ENCODE peak calls at places on chromosome 19, in seven cellular contexts. Q is activated CD8-positive, alpha-beta memory T cell treated with anti-CD3 and anti-CD28 coated beads, Interleukin-2, amount 10 ng/mL, durations not matched to agents 7 days and 5 days; E is AG10803; Y is iPS DF 6.9; N is GM12878; D is iPS DF 19.7; P is AG04449. O is an unnamed sample.

GRCh38 chr19:55697069-55697440 is 22.0 kb downstream of the EPN1 start:
- DNase-seq in D (no peak), P (no peak), Y (no peak), Q (no peak), N (no peak), E (no peak), O (no peak)

GRCh38 chr19:39307822-39308530 is 11.8 kb downstream of the IFNL1 start:
- DNase-seq in E (no peak), P (no peak), D (no peak), N (no peak), Q (no peak), Y (no peak), O (peak; percentile 77)

GRCh38 chr19:11482384-11483050 is 1.7 kb upstream of the ELAVL3 start:
- DNase-seq in D (no peak), N (peak; percentile 50), Q (peak; percentile 91), Y (no peak), E (peak; percentile 71), P (peak; percentile 9), O (peak; percentile 95)

GRCh38 chr19:4009990-4010807 is 2.7 kb downstream of the PIAS4 start:
- DNase-seq in N (no peak), Q (no peak), E (peak; percentile 15), D (no peak), P (no peak), Y (no peak), O (no peak)

GRCh38 chr19:24140099-24140498 is 53.1 kb downstream of the ZNF254 start:
- DNase-seq in P (no peak), E (peak; percentile 71), Q (no peak), Y (no peak), D (no peak), N (no peak), O (no peak)

GRCh38 chr19:19034204-19034624 is 811 bp downstream of the ARMC6 start:
- DNase-seq in P (no peak), N (peak; percentile 51), D (peak; percentile 60), Y (peak; percentile 37), Q (peak; percentile 91), E (peak; percentile 39), O (no peak)

GRCh38 chr19:17999685-18000479 is 8.1 kb upstream of the ARRDC2 start:
- DNase-seq in E (no peak), P (no peak), Q (no peak), Y (no peak), N (no peak), D (no peak), O (peak; percentile 58)

GRCh38 chr19:33431986-33432385 is 58.5 kb downstream of the CEBPG start:
- DNase-seq in P (no peak), E (no peak), D (no peak), Q (no peak), Y (no peak), N (no peak), O (peak; percentile 30)

GRCh38 chr19:15112385-15112784 is 5.2 kb downstream of the SYDE1 start:
- DNase-seq in E (peak; percentile 11), N (no peak), D (no peak), P (no peak), Y (no peak), Q (no peak), O (peak; percentile 46)

GRCh38 chr19:49554701-49555181 is 25.6 kb downstream of the NOSIP start:
- DNase-seq in E (no peak), P (no peak), Q (peak; percentile 81), N (no peak), D (no peak), Y (no peak), O (no peak)

GRCh38 chr19:35206379-35206778 is 22.2 kb downstream of the FAM187B start:
- DNase-seq in E (no peak), Y (no peak), D (no peak), Q (peak; percentile 72), P (no peak), N (peak; percentile 52), O (no peak)

GRCh38 chr19:3469638-3470499 is 10.5 kb downstream of the SMIM24 start:
- DNase-seq in D (no peak), Y (no peak), Q (no peak), P (no peak), N (no peak), E (no peak), O (no peak)

GRCh38 chr19:19627716-19628498 is at the start of gene LPAR2:
- DNase-seq in D (no peak), Q (peak; percentile 81), Y (no peak), E (no peak), N (no peak), P (no peak), O (no peak)

GRCh38 chr19:4213116-4213515 is 16.2 kb upstream of the EBI3 start:
- DNase-seq in P (no peak), Q (no peak), D (no peak), Y (no peak), E (no peak), N (no peak), O (no peak)

GRCh38 chr19:17385878-17386611 is 8.0 kb downstream of the CCDC194 start:
- DNase-seq in Y (no peak), N (no peak), P (no peak), Q (peak; percentile 72), E (peak; percentile 23), D (no peak), O (peak; percentile 92)

GRCh38 chr19:29745253-29745652 is 30.2 kb upstream of the C19orf12 start:
- DNase-seq in D (no peak), P (no peak), Y (no peak), N (no peak), Q (no peak), E (no peak), O (no peak)

GRCh38 chr19:29329460-29330134 is 116.6 kb upstream of the UQCRFS1 start:
- DNase-seq in N (no peak), E (peak; percentile 7), Y (no peak), Q (no peak), D (peak; percentile 25), P (no peak), O (no peak)

GRCh38 chr19:47518139-47518538 is 3.3 kb upstream of the NAPA start:
- DNase-seq in P (no peak), Y (no peak), E (no peak), N (peak; percentile 90), D (no peak), Q (peak; percentile 89), O (no peak)

GRCh38 chr19:49338691-49339363 is 3.6 kb downstream of the CD37 start:
- DNase-seq in D (no peak), Y (no peak), N (no peak), P (no peak), Q (no peak), E (no peak), O (peak; percentile 88)

GRCh38 chr19:41936961-41937360 is 8.7 kb upstream of the ERFL start:
- DNase-seq in N (no peak), Y (no peak), Q (no peak), P (no peak), E (no peak), D (no peak), O (no peak)

GRCh38 chr19:15251010-15251748 is 18.9 kb upstream of the EPHX3 start:
- DNase-seq in E (peak; percentile 84), Q (no peak), P (peak; percentile 85), D (no peak), N (no peak), Y (no peak), O (no peak)

GRCh38 chr19:46840157-46840942 is 10.3 kb downstream of the AP2S1 start:
- DNase-seq in P (peak; percentile 23), E (peak; percentile 66), D (no peak), N (no peak), Y (peak; percentile 86), Q (peak; percentile 63), O (no peak)

GRCh38 chr19:48194041-48194871 is 23.8 kb downstream of the ZSWIM9 start:
- DNase-seq in N (no peak), Y (no peak), Q (peak; percentile 52), D (no peak), P (no peak), E (no peak), O (no peak)

GRCh38 chr19:42028304-42029216 is 34.5 kb upstream of the ATP1A3 start:
- DNase-seq in N (no peak), Q (peak; percentile 46), Y (peak; percentile 64), E (no peak), D (peak; percentile 28), P (no peak), O (no peak)